ENCODE peak calls at places on chromosome 10, in nine cellular contexts. Y is mesothelial cell of epicardium, A is NB4, U is bronchial epithelial cell, R is HL-60, N is lung, B is brain microvascular endothelial cell, Q is cardiac muscle cell, H is endothelial cell of umbilical vein. F is an unnamed sample.

GRCh38 chr10:74862625-74863024 is 36.2 kb downstream of the KAT6B start:
- DNase-seq in Y (no peak), N (no peak), B (no peak), U (no peak), A (no peak), R (no peak), H (no peak), Q (no peak), F (no peak)

GRCh38 chr10:62388328-62388727 is 14.2 kb downstream of the ZNF365 start:
- DNase-seq in Q (no peak), H (no peak), R (no peak), N (no peak), B (no peak), U (no peak), Y (no peak), A (no peak), F (no peak)

GRCh38 chr10:42827201-42827600 is 44.6 kb downstream of the BMS1 start:
- DNase-seq in Y (no peak), Q (no peak), A (peak), R (no peak), N (no peak), U (no peak), B (no peak), H (no peak), F (no peak)

GRCh38 chr10:125035136-125035535 is 93.2 kb downstream of the ZRANB1 start:
- DNase-seq in A (no peak), H (peak), Y (no peak), Q (no peak), B (peak), R (no peak), U (peak), N (no peak), F (no peak)

GRCh38 chr10:633279-634245 is 55.9 kb downstream of the DIP2C start:
- DNase-seq in N (no peak), R (no peak), Y (no peak), H (no peak), Q (peak), A (no peak), B (no peak), U (no peak), F (no peak)

GRCh38 chr10:36671607-36672006 is 453.8 kb upstream of the ANKRD30A start:
- DNase-seq in H (no peak), Q (no peak), A (no peak), U (peak), R (no peak), Y (no peak), N (no peak), B (no peak), F (no peak)

GRCh38 chr10:63917363-63917762 is 396.2 kb downstream of the REEP3 start:
- DNase-seq in U (no peak), R (no peak), N (no peak), A (no peak), H (no peak), Y (no peak), B (no peak), Q (no peak), F (no peak)

GRCh38 chr10:75230600-75231038 is 5.1 kb downstream of the COMTD1 start:
- DNase-seq in A (peak), N (peak), R (peak), Q (peak), H (peak), U (peak), Y (peak), B (peak), F (peak)

GRCh38 chr10:521844-522243 is 167.6 kb downstream of the DIP2C start:
- DNase-seq in H (no peak), B (no peak), A (no peak), N (no peak), U (no peak), Y (no peak), R (no peak), Q (no peak), F (no peak)

GRCh38 chr10:17292375-17292774 is 64.3 kb downstream of the VIM start:
- DNase-seq in Y (no peak), A (no peak), H (no peak), B (no peak), U (no peak), N (no peak), Q (no peak), R (no peak), F (no peak)

GRCh38 chr10:10528563-10528910 is 489.1 kb upstream of the CELF2 start:
- DNase-seq in N (no peak), R (no peak), Y (no peak), B (peak), Q (no peak), H (no peak), A (no peak), U (no peak), F (no peak)

GRCh38 chr10:132363921-132364593 is 32.1 kb downstream of the LRRC27 start:
- DNase-seq in A (peak), N (no peak), Q (peak), B (no peak), H (peak), R (no peak), Y (no peak), U (peak), F (no peak)

GRCh38 chr10:97596101-97597055 is 6.9 kb downstream of the C10orf62 start:
- DNase-seq in Y (no peak), Q (no peak), A (no peak), H (peak), R (no peak), B (peak), N (peak), U (peak), F (no peak)

GRCh38 chr10:80289451-80290287 is at the start of gene MAT1A:
- DNase-seq in N (no peak), U (peak), Q (peak), A (peak), B (no peak), H (no peak), Y (no peak), R (no peak), F (no peak)

GRCh38 chr10:44961931-44962750 is 2.5 kb downstream of the RASSF4 start:
- DNase-seq in Q (no peak), U (no peak), H (no peak), R (no peak), A (no peak), N (no peak), Y (no peak), B (no peak), F (peak)

GRCh38 chr10:107966817-107967216 is 802.3 kb upstream of the SORCS1 start:
- DNase-seq in R (no peak), A (no peak), B (no peak), Q (no peak), N (no peak), H (no peak), U (peak), Y (no peak), F (no peak)

GRCh38 chr10:30589441-30589840 is 40.1 kb downstream of the LYZL2 start:
- DNase-seq in B (no peak), A (no peak), H (no peak), N (no peak), Y (no peak), Q (no peak), U (no peak), R (no peak), F (no peak)

GRCh38 chr10:1379601-1380000 is 323.4 kb downstream of the WDR37 start:
- DNase-seq in R (no peak), B (no peak), U (no peak), H (no peak), N (no peak), A (no peak), Y (peak), Q (peak), F (peak)

GRCh38 chr10:75136346-75136745 is 24.9 kb downstream of the SAMD8 start:
- DNase-seq in B (no peak), N (no peak), H (no peak), Y (no peak), A (no peak), Q (no peak), R (no peak), U (peak), F (no peak)

GRCh38 chr10:47175181-47176080 is 124.6 kb upstream of the GDF10 start:
- DNase-seq in R (no peak), H (no peak), B (no peak), U (no peak), A (no peak), Q (no peak), N (no peak), Y (no peak), F (no peak)

GRCh38 chr10:69505636-69506318 is 54.5 kb downstream of the TSPAN15 start:
- DNase-seq in Y (no peak), Q (no peak), N (no peak), B (no peak), R (no peak), U (no peak), H (no peak), A (no peak), F (peak)

GRCh38 chr10:24157567-24157966 is 51.4 kb upstream of the KIAA1217 start:
- DNase-seq in A (no peak), Q (no peak), H (no peak), Y (no peak), B (no peak), N (no peak), R (no peak), U (no peak), F (no peak)

GRCh38 chr10:1155791-1156615 is 99.8 kb downstream of the WDR37 start:
- DNase-seq in Q (no peak), Y (no peak), N (no peak), A (no peak), U (no peak), B (no peak), H (no peak), R (no peak), F (peak)

GRCh38 chr10:130717088-130717487 is 580.9 kb downstream of the GLRX3 start:
- DNase-seq in R (no peak), N (no peak), A (no peak), Q (no peak), H (no peak), Y (no peak), U (no peak), B (no peak), F (no peak)

GRCh38 chr10:46304671-46305429 is 18.1 kb downstream of the ANTXRL start:
- DNase-seq in R (no peak), U (no peak), A (no peak), N (no peak), B (no peak), Q (no peak), Y (no peak), H (no peak), F (no peak)

GRCh38 chr10:132109341-132110072 is 43.8 kb downstream of the JAKMIP3 start:
- DNase-seq in B (no peak), R (no peak), N (peak), H (no peak), A (no peak), U (no peak), Y (peak), Q (no peak), F (peak)

GRCh38 chr10:128469515-128469914 is 343.3 kb upstream of the MKI67 start:
- DNase-seq in A (no peak), N (no peak), H (no peak), U (no peak), R (no peak), Y (no peak), Q (no peak), B (no peak), F (no peak)

GRCh38 chr10:119190353-119190752 is 11.7 kb upstream of the PRDX3 start:
- DNase-seq in N (no peak), H (peak), A (no peak), Q (no peak), Y (no peak), B (peak), R (no peak), U (peak), F (no peak)

GRCh38 chr10:31069411-31069810 is 37.7 kb upstream of the ZNF438 start:
- DNase-seq in B (no peak), N (no peak), Y (no peak), H (no peak), U (no peak), Q (no peak), R (no peak), A (no peak), F (no peak)

GRCh38 chr10:84333864-84334451 is 5.6 kb downstream of the CCSER2 start:
- DNase-seq in B (peak), A (peak), Q (no peak), Y (no peak), H (no peak), R (no peak), U (peak), N (no peak), F (no peak)

GRCh38 chr10:58955615-58956014 is 220.8 kb upstream of the PHYHIPL start:
- DNase-seq in B (no peak), N (no peak), Q (no peak), Y (no peak), H (no peak), U (no peak), A (no peak), R (no peak), F (no peak)

GRCh38 chr10:111522551-111522950 is 445.7 kb downstream of the ADRA2A start:
- DNase-seq in Y (no peak), R (no peak), U (no peak), N (no peak), Q (no peak), H (no peak), A (no peak), B (no peak), F (no peak)

GRCh38 chr10:124736491-124737136 is 7.6 kb downstream of the FAM53B start:
- DNase-seq in H (peak), N (peak), Q (peak), A (no peak), U (peak), R (no peak), B (peak), Y (no peak), F (peak)

GRCh38 chr10:19719320-19719719 is 96.9 kb upstream of the PLXDC2 start:
- DNase-seq in N (no peak), Q (no peak), U (peak), Y (no peak), A (no peak), R (no peak), H (no peak), B (peak), F (no peak)

GRCh38 chr10:116742367-116743265 is at the start of gene HSPA12A:
- DNase-seq in N (peak), U (peak), A (peak), H (peak), Y (peak), B (peak), R (peak), Q (peak), F (peak)
- TF ChIP-seq CTCF in N (no peak), U (no peak), A (no peak), H (no peak), Y (no peak), B (no peak), R (no peak), Q (no peak), F (no peak)

DNA sequence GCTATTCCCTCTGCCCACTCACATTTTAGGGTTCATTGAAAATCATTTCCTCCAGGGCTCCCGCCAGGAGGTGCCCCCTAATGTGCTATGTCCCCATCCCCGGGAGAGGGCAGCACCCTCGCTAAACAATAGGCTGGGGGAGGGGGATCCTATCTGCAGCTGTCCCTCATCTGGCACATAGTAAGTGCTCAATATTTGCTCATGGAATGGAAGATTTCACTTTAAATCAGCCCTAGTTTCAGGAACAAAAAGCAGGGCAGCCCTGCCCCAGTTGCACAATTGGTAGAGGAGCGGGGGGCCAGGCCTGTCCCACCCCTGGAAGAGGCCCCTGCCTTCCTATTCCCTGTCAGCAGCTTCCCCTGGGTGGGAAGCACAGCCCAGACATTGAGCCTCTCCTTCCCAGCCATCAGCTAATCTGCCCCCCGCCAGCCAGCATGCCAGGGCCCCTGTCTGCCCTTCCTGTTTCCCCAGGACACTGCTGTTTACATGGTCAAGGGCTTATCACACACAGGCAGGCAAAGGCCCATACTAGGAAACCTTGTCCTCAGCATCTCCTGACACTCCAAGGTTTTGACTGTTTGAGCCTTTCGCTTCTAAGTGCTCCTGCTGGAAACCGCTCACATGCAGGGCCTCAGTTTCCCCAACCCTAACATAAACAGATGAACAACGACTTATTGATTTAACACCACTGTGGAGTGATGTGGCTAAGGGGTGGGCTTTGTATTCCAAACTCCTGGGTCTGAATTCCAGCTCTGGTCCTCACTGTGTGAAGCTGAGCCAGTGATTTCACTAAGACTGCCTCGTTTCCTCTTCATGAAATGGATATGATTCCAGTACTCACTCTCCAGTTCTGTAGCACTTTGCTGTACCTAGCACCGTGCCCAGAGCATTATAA is 130.7 kb upstream of the ZMIZ1 start:
- DNase-seq in R (no peak), N (no peak), B (no peak), Q (peak), U (no peak), Y (no peak), H (peak), A (peak), F (no peak)
- TF ChIP-seq CTCF in R (no peak), N (no peak), B (peak), Q (no peak), U (peak), Y (no peak), H (peak), A (peak), F (no peak)

GRCh38 chr10:71647526-71648354 is 71.8 kb downstream of the C10orf105 start:
- DNase-seq in U (no peak), N (no peak), Y (no peak), B (no peak), H (no peak), Q (no peak), R (no peak), A (no peak), F (no peak)
- TF ChIP-seq CTCF in U (peak), N (no peak), Y (no peak), B (peak), H (no peak), Q (peak), R (no peak), A (peak), F (peak)

GRCh38 chr10:4538016-4538415 is 288.0 kb upstream of the AKR1E2 start:
- DNase-seq in B (no peak), Q (no peak), R (no peak), U (no peak), N (no peak), A (no peak), Y (no peak), H (no peak), F (no peak)

GRCh38 chr10:4545077-4545476 is 280.9 kb upstream of the AKR1E2 start:
- DNase-seq in Y (no peak), U (no peak), H (no peak), Q (no peak), A (no peak), N (no peak), R (no peak), B (no peak), F (no peak)

GRCh38 chr10:4546500-4546899 is 279.5 kb upstream of the AKR1E2 start:
- DNase-seq in H (no peak), N (no peak), A (no peak), R (no peak), B (peak), U (peak), Q (no peak), Y (no peak), F (no peak)

GRCh38 chr10:4543943-4544540 is 282.0 kb upstream of the AKR1E2 start:
- DNase-seq in N (no peak), Y (no peak), A (no peak), U (no peak), H (no peak), R (no peak), B (no peak), Q (no peak), F (no peak)

DNA sequence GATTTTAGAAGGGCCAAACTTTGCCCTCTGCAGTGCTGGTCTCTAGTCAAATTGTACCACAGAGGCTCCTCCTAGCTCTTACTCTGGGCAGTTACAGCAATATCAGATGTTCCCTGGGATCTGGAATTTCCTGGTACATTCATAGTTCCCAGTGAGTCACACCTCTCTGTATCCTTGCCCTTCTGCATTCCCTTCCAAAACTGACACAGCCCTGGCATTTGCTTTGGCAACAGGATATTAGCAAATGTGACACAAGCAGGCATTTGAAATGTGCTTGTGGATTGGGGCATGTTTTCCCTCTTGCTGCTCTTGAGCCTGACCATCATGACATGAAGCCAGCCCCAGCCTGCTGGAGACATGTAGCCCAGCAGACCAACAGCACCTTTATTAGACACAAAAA is 284.7 kb upstream of the AKR1E2 start:
- DNase-seq in N (no peak), B (peak), Q (no peak), U (peak), A (no peak), Y (no peak), R (no peak), H (peak), F (no peak)
- TF ChIP-seq CTCF in N (no peak), B (peak), Q (peak), U (peak), A (no peak), Y (no peak), R (no peak), H (no peak), F (no peak)

DNA sequence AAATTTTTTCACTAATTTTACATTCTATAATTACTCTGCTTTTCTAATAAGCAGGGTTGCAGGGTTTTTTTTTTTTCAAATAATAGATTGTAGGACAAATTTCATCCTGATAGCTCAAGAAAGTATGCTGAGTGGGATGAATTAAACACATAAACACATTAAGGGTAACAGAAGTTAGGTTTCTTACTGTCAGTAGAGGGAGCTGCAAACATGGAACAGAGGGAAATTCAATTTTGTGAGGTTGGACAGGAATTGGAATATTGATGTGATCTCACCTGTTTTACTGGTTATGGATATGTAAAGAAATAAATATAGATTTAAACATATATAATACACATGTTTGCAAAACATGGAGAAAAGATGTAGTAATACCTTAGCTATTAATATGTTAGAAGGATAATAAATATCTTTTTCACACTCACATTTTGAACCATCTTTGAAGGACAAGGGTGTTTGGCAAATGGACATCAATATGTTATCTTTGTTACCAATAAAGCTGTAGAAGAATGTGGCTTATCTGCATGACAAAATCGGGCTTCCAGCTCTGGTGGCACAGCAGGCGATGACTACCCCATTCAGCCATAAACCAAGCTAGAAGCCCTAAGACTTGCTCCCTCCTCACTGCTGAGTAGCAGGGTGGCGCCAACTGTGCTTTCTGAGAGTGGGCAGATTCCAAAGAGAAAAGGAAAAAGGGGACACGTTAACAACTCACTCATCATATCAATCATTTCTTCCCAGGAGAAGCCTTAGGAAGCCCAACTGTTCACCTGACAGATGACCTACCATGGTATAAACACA is 1257.4 kb downstream of the GATA3 start:
- DNase-seq in R (no peak), A (no peak), H (no peak), U (peak), Q (no peak), N (no peak), Y (no peak), B (no peak), F (no peak)
- TF ChIP-seq CTCF in R (no peak), A (peak), H (peak), U (peak), Q (peak), N (no peak), Y (no peak), B (peak), F (peak)

GRCh38 chr10:28721318-28721717 is 44.0 kb downstream of the BAMBI start:
- DNase-seq in Y (no peak), N (no peak), U (no peak), R (no peak), A (no peak), B (no peak), Q (no peak), H (no peak), F (no peak)

GRCh38 chr10:28717659-28718201 is 40.4 kb downstream of the BAMBI start:
- DNase-seq in Q (no peak), Y (no peak), B (no peak), R (no peak), N (no peak), H (no peak), U (no peak), A (no peak), F (no peak)

GRCh38 chr10:28716748-28717147 is 39.4 kb downstream of the BAMBI start:
- DNase-seq in N (no peak), U (no peak), Q (no peak), R (no peak), Y (no peak), B (no peak), H (no peak), A (no peak), F (no peak)

GRCh38 chr10:28719789-28720436 is 42.6 kb downstream of the BAMBI start:
- DNase-seq in H (peak), A (no peak), Q (no peak), B (no peak), Y (no peak), U (peak), R (no peak), N (no peak), F (no peak)

GRCh38 chr10:28722065-28722803 is 44.9 kb downstream of the BAMBI start:
- DNase-seq in Y (peak), R (no peak), B (peak), U (no peak), Q (peak), A (no peak), H (peak), N (no peak), F (peak)
- TF ChIP-seq CTCF in Y (no peak), R (no peak), B (peak), U (no peak), Q (peak), A (no peak), H (no peak), N (no peak), F (no peak)

F was measured in type B pancreatic cell.